ENCODE peak calls at places on chromosome 14, in eight cellular contexts. U, W, Q, T, G, X, L and P are unnamed samples.

GRCh38 chr14:75832621-75833297 is 149.0 kb downstream of the TGFB3 start:
- DNase-seq in L (no peak), T (peak), G (no peak), Q (peak), W (no peak), U (no peak), X (no peak), P (no peak)

GRCh38 chr14:93033983-93034670 is 81.6 kb downstream of the ITPK1 start:
- DNase-seq in L (no peak), G (no peak), W (no peak), U (no peak), X (no peak), Q (no peak), T (no peak), P (no peak)

GRCh38 chr14:92421756-92422155 is 91.8 kb upstream of the RIN3 start:
- DNase-seq in T (no peak), Q (no peak), W (no peak), U (no peak), G (no peak), L (no peak), X (no peak), P (no peak)

GRCh38 chr14:71460091-71460490 is 472.1 kb upstream of the RGS6 start:
- DNase-seq in L (no peak), T (no peak), G (no peak), X (no peak), W (no peak), U (no peak), Q (no peak), P (no peak)

GRCh38 chr14:24377660-24378059 is 9.7 kb downstream of the NFATC4 start:
- DNase-seq in U (no peak), Q (no peak), X (no peak), L (no peak), T (no peak), W (no peak), G (no peak), P (no peak)

GRCh38 chr14:41749425-41749824 is 142.7 kb downstream of the LRFN5 start:
- DNase-seq in W (no peak), Q (no peak), X (no peak), L (no peak), G (no peak), T (no peak), U (no peak), P (no peak)

GRCh38 chr14:24392327-24393098 is 6.3 kb upstream of the NYNRIN start:
- DNase-seq in W (no peak), Q (peak), X (no peak), U (no peak), G (no peak), L (no peak), T (no peak), P (no peak)

GRCh38 chr14:100696590-100696989 is 30.1 kb upstream of the DLK1 start:
- DNase-seq in U (no peak), W (no peak), X (no peak), L (no peak), G (no peak), T (no peak), Q (no peak), P (no peak)

GRCh38 chr14:51333901-51334432 is 93.9 kb downstream of the TMX1 start:
- DNase-seq in X (no peak), G (no peak), T (no peak), Q (peak), L (no peak), W (no peak), U (no peak), P (no peak)

GRCh38 chr14:94312481-94313246 is 10.5 kb downstream of the SERPINA6 start:
- DNase-seq in Q (no peak), G (no peak), W (no peak), U (no peak), T (no peak), L (no peak), X (no peak), P (no peak)

GRCh38 chr14:32588448-32589320 is 259.6 kb downstream of the AKAP6 start:
- DNase-seq in Q (peak), L (no peak), T (no peak), G (peak), W (no peak), U (no peak), X (no peak), P (no peak)

GRCh38 chr14:99575043-99576023 is 28.7 kb downstream of the CCDC85C start:
- DNase-seq in U (no peak), L (no peak), T (no peak), X (no peak), Q (peak), G (no peak), W (no peak), P (no peak)

GRCh38 chr14:67952786-67953185 is 133.2 kb downstream of the RAD51B start:
- DNase-seq in L (no peak), T (no peak), U (no peak), X (no peak), W (no peak), G (no peak), Q (no peak), P (no peak)

GRCh38 chr14:102554835-102555819 is 37.3 kb upstream of the RCOR1 start:
- DNase-seq in G (peak), U (no peak), T (no peak), Q (no peak), X (peak), W (no peak), L (no peak), P (no peak)

GRCh38 chr14:80223696-80224465 is 12.6 kb upstream of the DIO2 start:
- DNase-seq in Q (no peak), U (no peak), T (no peak), X (no peak), G (no peak), L (no peak), W (no peak), P (no peak)

GRCh38 chr14:104256025-104256424 is 117.6 kb downstream of the KIF26A start:
- DNase-seq in G (no peak), U (no peak), Q (no peak), T (no peak), W (no peak), L (no peak), X (no peak), P (no peak)

GRCh38 chr14:104244221-104245011 is 106.0 kb downstream of the KIF26A start:
- DNase-seq in U (peak), L (no peak), T (no peak), W (no peak), X (no peak), Q (no peak), G (no peak), P (no peak)

GRCh38 chr14:52961060-52961639 is 10.3 kb upstream of the FERMT2 start:
- DNase-seq in L (no peak), Q (peak), X (peak), T (no peak), G (no peak), W (no peak), U (no peak), P (no peak)

GRCh38 chr14:26730929-26731618 is 133.2 kb upstream of the NOVA1 start:
- DNase-seq in G (peak), L (no peak), Q (peak), W (no peak), X (no peak), U (no peak), T (no peak), P (no peak)

GRCh38 chr14:104883681-104884361 is 18.8 kb downstream of the CEP170B start:
- DNase-seq in U (peak), L (no peak), G (no peak), Q (no peak), X (peak), W (no peak), T (no peak), P (no peak)

GRCh38 chr14:95533391-95533821 is 1.4 kb upstream of the GLRX5 start:
- DNase-seq in L (no peak), U (no peak), Q (peak), W (no peak), T (no peak), G (no peak), X (no peak), P (no peak)

GRCh38 chr14:78131201-78131600 is 39.0 kb upstream of the NRXN3 start:
- DNase-seq in X (no peak), G (no peak), L (no peak), U (no peak), T (no peak), Q (no peak), W (no peak), P (no peak)

GRCh38 chr14:51365241-51365940 is 125.3 kb downstream of the TMX1 start:
- DNase-seq in G (no peak), Q (no peak), L (no peak), T (no peak), W (no peak), U (no peak), X (no peak), P (no peak)